ENCODE peak calls at places on chromosomes 2 and 18, in five cellular contexts. K, E, W, Q and H are unnamed samples.

GRCh38 chr2:194260185-194260584 is 1396.8 kb upstream of the SLC39A10 start:
- DNase-seq in K (no peak), E (no peak), W (no peak), Q (no peak), H (peak; percentile 34)

GRCh38 chr18:10660485-10660884 is 134.7 kb downstream of the NAPG start:
- DNase-seq in K (no peak), E (no peak), W (peak; percentile 88), Q (peak; percentile 47), H (no peak)

GRCh38 chr2:37142546-37142945 is 14.2 kb downstream of the EIF2AK2 start:
- DNase-seq in K (no peak), E (no peak), W (no peak), Q (no peak), H (no peak)

GRCh38 chr2:148501545-148501944 is 143.0 kb upstream of the EPC2 start:
- DNase-seq in K (no peak), E (no peak), W (no peak), Q (no peak), H (no peak)

GRCh38 chr2:201137505-201138400 is 21.8 kb downstream of the CFLAR start:
- DNase-seq in K (no peak), E (no peak), W (no peak), Q (no peak), H (no peak)

GRCh38 chr2:241417626-241418025 is 61.5 kb downstream of the FARP2 start:
- DNase-seq in K (no peak), E (no peak), W (no peak), Q (no peak), H (no peak)

GRCh38 chr2:44462934-44463849 is 101.4 kb downstream of the CAMKMT start:
- DNase-seq in K (no peak), E (no peak), W (no peak), Q (no peak), H (peak; percentile 84)

GRCh38 chr2:4528773-4529172 is 825.4 kb downstream of the DCDC2C start:
- DNase-seq in K (no peak), E (no peak), W (no peak), Q (no peak), H (no peak)

GRCh38 chr18:74476154-74476553 is 19.0 kb upstream of the DIPK1C start:
- DNase-seq in K (no peak), E (peak; percentile 62), W (no peak), Q (peak; percentile 60), H (peak; percentile 74)

GRCh38 chr18:32759768-32760167 is 13.1 kb downstream of the KLHL14 start:
- DNase-seq in K (no peak), E (no peak), W (no peak), Q (no peak), H (no peak)

GRCh38 chr2:55721601-55722215 is 28.1 kb upstream of the PNPT1 start:
- DNase-seq in K (no peak), E (no peak), W (no peak), Q (no peak), H (peak; percentile 57)

GRCh38 chr18:31954349-31954748 is 11.4 kb upstream of the TRAPPC8 start:
- DNase-seq in K (no peak), E (no peak), W (no peak), Q (no peak), H (no peak)

GRCh38 chr18:34697891-34698290 is 12.2 kb upstream of the DTNA start:
- DNase-seq in K (no peak), E (no peak), W (no peak), Q (no peak), H (no peak)

GRCh38 chr2:141393214-141393545 is 737.6 kb downstream of the LRP1B start:
- DNase-seq in K (no peak), E (no peak), W (peak; percentile 21), Q (no peak), H (no peak)

GRCh38 chr2:6053711-6054393 is 361.7 kb downstream of the SOX11 start:
- DNase-seq in K (no peak), E (no peak), W (no peak), Q (no peak), H (peak; percentile 24)

GRCh38 chr18:46755315-46756171 is 1.3 kb downstream of the ST8SIA5 start:
- DNase-seq in K (no peak), E (no peak), W (no peak), Q (no peak), H (peak; percentile 32)

GRCh38 chr2:39379643-39380524 is 57.2 kb downstream of the MAP4K3 start:
- DNase-seq in K (no peak), E (peak; percentile 57), W (peak; percentile 35), Q (peak; percentile 33), H (peak; percentile 52)

GRCh38 chr18:13545955-13546354 is 180.4 kb downstream of the FAM210A start:
- DNase-seq in K (no peak), E (no peak), W (no peak), Q (no peak), H (no peak)

GRCh38 chr2:240021488-240022104 is 3.5 kb downstream of the NDUFA10 start:
- DNase-seq in K (peak; percentile 75), E (peak; percentile 77), W (peak; percentile 29), Q (peak; percentile 82), H (peak; percentile 92)